ENCODE peak calls at places on chromosomes 12 and 14, in ten cellular contexts. M is CD4-positive, CD25-positive, alpha-beta regulatory T cell; W is D341Med; T is GM04503; N is EL; U is hepatic stellate cell; X is mucosa of gallbladder; K is NCI-H1105; V is nucleus accumbens; S is NCI-H1092. E is an unnamed sample.

GRCh38 chr14:69328317-69328716 is 68.4 kb downstream of the GALNT16 start:
- DNase-seq in M (no peak), W (peak), T (no peak), N (no peak), U (no peak), X (no peak), K (no peak), V (no peak), S (no peak), E (no peak)

GRCh38 chr12:104177663-104178501 is 37.7 kb upstream of the TXNRD1 start:
- DNase-seq in M (no peak), W (no peak), T (peak), N (peak), U (peak), X (peak), K (no peak), V (no peak), S (no peak), E (peak)

GRCh38 chr14:100867631-100868315 is 35.7 kb downstream of the RTL1 start:
- DNase-seq in M (no peak), W (no peak), T (no peak), N (no peak), U (no peak), X (no peak), K (no peak), V (no peak), S (no peak), E (no peak)

GRCh38 chr12:47938093-47938492 is 25.3 kb upstream of the TMEM106C start:
- DNase-seq in M (no peak), W (no peak), T (no peak), N (peak), U (peak), X (no peak), K (no peak), V (no peak), S (no peak), E (no peak)

GRCh38 chr14:101598159-101598558 is 36.9 kb downstream of the DIO3 start:
- DNase-seq in M (no peak), W (no peak), T (no peak), N (no peak), U (no peak), X (no peak), K (no peak), V (no peak), S (no peak), E (no peak)

GRCh38 chr12:133227281-133227852 is 8.3 kb downstream of the ANHX start:
- DNase-seq in M (no peak), W (peak), T (no peak), N (no peak), U (no peak), X (no peak), K (no peak), V (no peak), S (no peak), E (no peak)

GRCh38 chr14:65101631-65102440 is 481 bp downstream of the MAX start:
- DNase-seq in M (peak), W (peak), T (no peak), N (no peak), U (no peak), X (peak), K (no peak), V (peak), S (no peak), E (no peak)

GRCh38 chr12:53217049-53217929 is 10.2 kb upstream of the ITGB7 start:
- DNase-seq in M (no peak), W (no peak), T (no peak), N (peak), U (no peak), X (no peak), K (no peak), V (no peak), S (no peak), E (no peak)

GRCh38 chr14:73824116-73824515 is 27.5 kb upstream of the PTGR2 start:
- DNase-seq in M (no peak), W (no peak), T (no peak), N (no peak), U (no peak), X (no peak), K (no peak), V (no peak), S (no peak), E (no peak)

GRCh38 chr12:6921539-6921938 is 6.2 kb upstream of the ATN1 start:
- DNase-seq in M (no peak), W (no peak), T (no peak), N (no peak), U (no peak), X (no peak), K (no peak), V (no peak), S (no peak), E (no peak)

GRCh38 chr12:62732861-62733427 is 202.0 kb downstream of the PPM1H start:
- DNase-seq in M (no peak), W (no peak), T (no peak), N (peak), U (peak), X (peak), K (no peak), V (no peak), S (no peak), E (peak)

GRCh38 chr12:2180737-2181082 is 127.9 kb downstream of the CACNA1C start:
- DNase-seq in M (no peak), W (no peak), T (no peak), N (no peak), U (no peak), X (no peak), K (no peak), V (no peak), S (no peak), E (no peak)

GRCh38 chr12:828726-829395 is 76.5 kb downstream of the WNK1 start:
- DNase-seq in M (no peak), W (no peak), T (no peak), N (no peak), U (no peak), X (no peak), K (no peak), V (no peak), S (no peak), E (no peak)

GRCh38 chr14:54667026-54667744 is 100.3 kb downstream of the SAMD4A start:
- DNase-seq in M (no peak), W (no peak), T (no peak), N (no peak), U (no peak), X (no peak), K (no peak), V (no peak), S (no peak), E (no peak)

GRCh38 chr12:114789276-114789675 is 105.3 kb upstream of the TBX3 start:
- DNase-seq in M (no peak), W (no peak), T (no peak), N (no peak), U (no peak), X (no peak), K (no peak), V (no peak), S (no peak), E (no peak)

GRCh38 chr12:1350055-1350933 is 244.1 kb downstream of the FBXL14 start:
- DNase-seq in M (no peak), W (no peak), T (peak), N (peak), U (peak), X (no peak), K (no peak), V (no peak), S (no peak), E (peak)

E was measured in stromal cell of bone marrow.